ENCODE peak calls at places on chromosomes 7 and 10, in five cellular contexts. One of them, this sample, is unnamed.

GRCh38 chr10:70551971-70552422 is 50.5 kb downstream of the PRF1 start:
- ATAC-seq in pancreas: no peak
- ATAC-seq in activated T-helper 17 cell treated with anti-CD3 and anti-CD28 coated beads, Interleukin-2, amount 50 U/mL, for 72 hours: no peak
- ATAC-seq in gastrocnemius medialis: no peak
- ATAC-seq in heart left ventricle: peak
- ATAC-seq in this sample: peak

GRCh38 chr10:49173201-49173772 is 14.9 kb downstream of the TMEM273 start:
- ATAC-seq in gastrocnemius medialis: no peak
- ATAC-seq in activated T-helper 17 cell treated with anti-CD3 and anti-CD28 coated beads, Interleukin-2, amount 50 U/mL, for 72 hours: no peak
- ATAC-seq in heart left ventricle: no peak
- ATAC-seq in pancreas: no peak
- ATAC-seq in this sample: no peak

GRCh38 chr7:424961-425793 is 94.5 kb downstream of the PDGFA start:
- ATAC-seq in pancreas: no peak
- ATAC-seq in activated T-helper 17 cell treated with anti-CD3 and anti-CD28 coated beads, Interleukin-2, amount 50 U/mL, for 72 hours: no peak
- ATAC-seq in heart left ventricle: no peak
- ATAC-seq in gastrocnemius medialis: no peak
- ATAC-seq in this sample: peak

GRCh38 chr10:59748834-59749233 is 4.4 kb downstream of the MRLN start:
- ATAC-seq in heart left ventricle: no peak
- ATAC-seq in activated T-helper 17 cell treated with anti-CD3 and anti-CD28 coated beads, Interleukin-2, amount 50 U/mL, for 72 hours: no peak
- ATAC-seq in pancreas: peak
- ATAC-seq in gastrocnemius medialis: no peak
- ATAC-seq in this sample: no peak

GRCh38 chr7:133746847-133747246 is 380.3 kb upstream of the LRGUK start:
- ATAC-seq in pancreas: peak
- ATAC-seq in gastrocnemius medialis: no peak
- ATAC-seq in heart left ventricle: no peak
- ATAC-seq in activated T-helper 17 cell treated with anti-CD3 and anti-CD28 coated beads, Interleukin-2, amount 50 U/mL, for 72 hours: no peak
- ATAC-seq in this sample: no peak

GRCh38 chr10:91643700-91644099 is 10.8 kb upstream of the PPP1R3C start:
- ATAC-seq in gastrocnemius medialis: no peak
- ATAC-seq in activated T-helper 17 cell treated with anti-CD3 and anti-CD28 coated beads, Interleukin-2, amount 50 U/mL, for 72 hours: no peak
- ATAC-seq in heart left ventricle: no peak
- ATAC-seq in pancreas: no peak
- ATAC-seq in this sample: no peak

GRCh38 chr10:126059101-126059826 is 162.9 kb downstream of the FANK1 start:
- ATAC-seq in heart left ventricle: no peak
- ATAC-seq in gastrocnemius medialis: no peak
- ATAC-seq in pancreas: no peak
- ATAC-seq in activated T-helper 17 cell treated with anti-CD3 and anti-CD28 coated beads, Interleukin-2, amount 50 U/mL, for 72 hours: no peak
- ATAC-seq in this sample: no peak

GRCh38 chr7:135169141-135169935 is 1.2 kb downstream of the CYREN start:
- ATAC-seq in pancreas: peak
- ATAC-seq in activated T-helper 17 cell treated with anti-CD3 and anti-CD28 coated beads, Interleukin-2, amount 50 U/mL, for 72 hours: peak
- ATAC-seq in heart left ventricle: no peak
- ATAC-seq in gastrocnemius medialis: no peak
- ATAC-seq in this sample: no peak

GRCh38 chr10:21954132-21954531 is 49.4 kb downstream of the DNAJC1 start:
- ATAC-seq in pancreas: peak
- ATAC-seq in heart left ventricle: no peak
- ATAC-seq in gastrocnemius medialis: no peak
- ATAC-seq in activated T-helper 17 cell treated with anti-CD3 and anti-CD28 coated beads, Interleukin-2, amount 50 U/mL, for 72 hours: no peak
- ATAC-seq in this sample: no peak

GRCh38 chr7:18558503-18558902 is 63.0 kb downstream of the HDAC9 start:
- ATAC-seq in heart left ventricle: no peak
- ATAC-seq in activated T-helper 17 cell treated with anti-CD3 and anti-CD28 coated beads, Interleukin-2, amount 50 U/mL, for 72 hours: peak
- ATAC-seq in pancreas: no peak
- ATAC-seq in gastrocnemius medialis: no peak
- ATAC-seq in this sample: no peak

GRCh38 chr10:74289956-74290355 is 138.9 kb downstream of the ADK start:
- ATAC-seq in pancreas: no peak
- ATAC-seq in heart left ventricle: peak
- ATAC-seq in activated T-helper 17 cell treated with anti-CD3 and anti-CD28 coated beads, Interleukin-2, amount 50 U/mL, for 72 hours: no peak
- ATAC-seq in gastrocnemius medialis: no peak
- ATAC-seq in this sample: no peak

GRCh38 chr10:110168601-110169481 is 38.6 kb upstream of the MXI1 start:
- ATAC-seq in activated T-helper 17 cell treated with anti-CD3 and anti-CD28 coated beads, Interleukin-2, amount 50 U/mL, for 72 hours: peak
- ATAC-seq in gastrocnemius medialis: no peak
- ATAC-seq in pancreas: peak
- ATAC-seq in heart left ventricle: peak
- ATAC-seq in this sample: no peak

GRCh38 chr7:33040803-33041516 is 21.6 kb downstream of the NT5C3A start:
- ATAC-seq in pancreas: peak
- ATAC-seq in gastrocnemius medialis: peak
- ATAC-seq in activated T-helper 17 cell treated with anti-CD3 and anti-CD28 coated beads, Interleukin-2, amount 50 U/mL, for 72 hours: peak
- ATAC-seq in heart left ventricle: peak
- ATAC-seq in this sample: peak

GRCh38 chr7:35420657-35421056 is 166.8 kb upstream of the TBX20 start:
- ATAC-seq in activated T-helper 17 cell treated with anti-CD3 and anti-CD28 coated beads, Interleukin-2, amount 50 U/mL, for 72 hours: no peak
- ATAC-seq in pancreas: no peak
- ATAC-seq in heart left ventricle: no peak
- ATAC-seq in gastrocnemius medialis: no peak
- ATAC-seq in this sample: no peak

GRCh38 chr7:118657391-118658005 is 433.0 kb downstream of the ANKRD7 start:
- ATAC-seq in gastrocnemius medialis: no peak
- ATAC-seq in pancreas: no peak
- ATAC-seq in heart left ventricle: no peak
- ATAC-seq in activated T-helper 17 cell treated with anti-CD3 and anti-CD28 coated beads, Interleukin-2, amount 50 U/mL, for 72 hours: no peak
- ATAC-seq in this sample: no peak

GRCh38 chr10:78579995-78580394 is 488.8 kb upstream of the ZMIZ1 start:
- ATAC-seq in gastrocnemius medialis: no peak
- ATAC-seq in activated T-helper 17 cell treated with anti-CD3 and anti-CD28 coated beads, Interleukin-2, amount 50 U/mL, for 72 hours: no peak
- ATAC-seq in heart left ventricle: peak
- ATAC-seq in pancreas: peak
- ATAC-seq in this sample: peak

GRCh38 chr10:100637785-100638184 is 102.0 kb downstream of the HIF1AN start:
- ATAC-seq in heart left ventricle: no peak
- ATAC-seq in gastrocnemius medialis: no peak
- ATAC-seq in pancreas: peak
- ATAC-seq in activated T-helper 17 cell treated with anti-CD3 and anti-CD28 coated beads, Interleukin-2, amount 50 U/mL, for 72 hours: no peak
- ATAC-seq in this sample: no peak

GRCh38 chr7:143399151-143399550 is 9.5 kb downstream of the EPHA1 start:
- ATAC-seq in pancreas: no peak
- ATAC-seq in heart left ventricle: no peak
- ATAC-seq in gastrocnemius medialis: no peak
- ATAC-seq in activated T-helper 17 cell treated with anti-CD3 and anti-CD28 coated beads, Interleukin-2, amount 50 U/mL, for 72 hours: no peak
- ATAC-seq in this sample: no peak

GRCh38 chr7:76346097-76346496 is 12.7 kb downstream of the YWHAG start:
- ATAC-seq in activated T-helper 17 cell treated with anti-CD3 and anti-CD28 coated beads, Interleukin-2, amount 50 U/mL, for 72 hours: no peak
- ATAC-seq in heart left ventricle: no peak
- ATAC-seq in pancreas: peak
- ATAC-seq in gastrocnemius medialis: no peak
- ATAC-seq in this sample: no peak

GRCh38 chr10:32409741-32410140 is 36.2 kb upstream of the CCDC7 start:
- ATAC-seq in pancreas: no peak
- ATAC-seq in gastrocnemius medialis: no peak
- ATAC-seq in heart left ventricle: no peak
- ATAC-seq in activated T-helper 17 cell treated with anti-CD3 and anti-CD28 coated beads, Interleukin-2, amount 50 U/mL, for 72 hours: no peak
- ATAC-seq in this sample: no peak

GRCh38 chr7:70805360-70805759 is 326.6 kb upstream of the GALNT17 start:
- ATAC-seq in heart left ventricle: no peak
- ATAC-seq in gastrocnemius medialis: no peak
- ATAC-seq in pancreas: no peak
- ATAC-seq in activated T-helper 17 cell treated with anti-CD3 and anti-CD28 coated beads, Interleukin-2, amount 50 U/mL, for 72 hours: no peak
- ATAC-seq in this sample: no peak

GRCh38 chr10:32065871-32066270 is 9.6 kb upstream of the KIF5B start:
- ATAC-seq in activated T-helper 17 cell treated with anti-CD3 and anti-CD28 coated beads, Interleukin-2, amount 50 U/mL, for 72 hours: no peak
- ATAC-seq in gastrocnemius medialis: no peak
- ATAC-seq in pancreas: peak
- ATAC-seq in heart left ventricle: no peak
- ATAC-seq in this sample: no peak

GRCh38 chr7:27161214-27161720 is 4.1 kb downstream of the HOXA9 start:
- ATAC-seq in pancreas: peak
- ATAC-seq in heart left ventricle: no peak
- ATAC-seq in gastrocnemius medialis: no peak
- ATAC-seq in activated T-helper 17 cell treated with anti-CD3 and anti-CD28 coated beads, Interleukin-2, amount 50 U/mL, for 72 hours: no peak
- ATAC-seq in this sample: no peak

GRCh38 chr10:116753759-116754158 is 11.4 kb upstream of the HSPA12A start:
- ATAC-seq in pancreas: no peak
- ATAC-seq in heart left ventricle: no peak
- ATAC-seq in gastrocnemius medialis: no peak
- ATAC-seq in activated T-helper 17 cell treated with anti-CD3 and anti-CD28 coated beads, Interleukin-2, amount 50 U/mL, for 72 hours: no peak
- ATAC-seq in this sample: no peak

GRCh38 chr10:110625356-110625894 is 18.7 kb upstream of the RBM20 start:
- ATAC-seq in activated T-helper 17 cell treated with anti-CD3 and anti-CD28 coated beads, Interleukin-2, amount 50 U/mL, for 72 hours: no peak
- ATAC-seq in gastrocnemius medialis: no peak
- ATAC-seq in heart left ventricle: no peak
- ATAC-seq in pancreas: no peak
- ATAC-seq in this sample: no peak

GRCh38 chr10:113071446-113071845 is 121.4 kb downstream of the TCF7L2 start:
- ATAC-seq in heart left ventricle: peak
- ATAC-seq in gastrocnemius medialis: no peak
- ATAC-seq in activated T-helper 17 cell treated with anti-CD3 and anti-CD28 coated beads, Interleukin-2, amount 50 U/mL, for 72 hours: no peak
- ATAC-seq in pancreas: peak
- ATAC-seq in this sample: no peak

GRCh38 chr10:11898372-11899066 is 75.4 kb downstream of the PROSER2 start:
- ATAC-seq in heart left ventricle: no peak
- ATAC-seq in activated T-helper 17 cell treated with anti-CD3 and anti-CD28 coated beads, Interleukin-2, amount 50 U/mL, for 72 hours: no peak
- ATAC-seq in gastrocnemius medialis: no peak
- ATAC-seq in pancreas: peak
- ATAC-seq in this sample: peak

GRCh38 chr7:144834516-144835165 is 1.2 kb downstream of the TPK1 start:
- ATAC-seq in heart left ventricle: no peak
- ATAC-seq in pancreas: peak
- ATAC-seq in activated T-helper 17 cell treated with anti-CD3 and anti-CD28 coated beads, Interleukin-2, amount 50 U/mL, for 72 hours: peak
- ATAC-seq in gastrocnemius medialis: no peak
- ATAC-seq in this sample: no peak

GRCh38 chr7:138527746-138528223 is 67.7 kb downstream of the TRIM24 start:
- ATAC-seq in gastrocnemius medialis: no peak
- ATAC-seq in heart left ventricle: no peak
- ATAC-seq in pancreas: no peak
- ATAC-seq in activated T-helper 17 cell treated with anti-CD3 and anti-CD28 coated beads, Interleukin-2, amount 50 U/mL, for 72 hours: no peak
- ATAC-seq in this sample: no peak

GRCh38 chr7:143934526-143935340 is at the start of gene OR2F2:
- ATAC-seq in pancreas: peak
- ATAC-seq in activated T-helper 17 cell treated with anti-CD3 and anti-CD28 coated beads, Interleukin-2, amount 50 U/mL, for 72 hours: no peak
- ATAC-seq in gastrocnemius medialis: no peak
- ATAC-seq in heart left ventricle: no peak
- ATAC-seq in this sample: no peak

GRCh38 chr7:2201128-2201527 is 31.6 kb downstream of the MAD1L1 start:
- ATAC-seq in activated T-helper 17 cell treated with anti-CD3 and anti-CD28 coated beads, Interleukin-2, amount 50 U/mL, for 72 hours: no peak
- ATAC-seq in gastrocnemius medialis: no peak
- ATAC-seq in heart left ventricle: no peak
- ATAC-seq in pancreas: no peak
- ATAC-seq in this sample: no peak

GRCh38 chr10:73076361-73077183 is 20.1 kb downstream of the P4HA1 start:
- ATAC-seq in gastrocnemius medialis: peak
- ATAC-seq in heart left ventricle: peak
- ATAC-seq in activated T-helper 17 cell treated with anti-CD3 and anti-CD28 coated beads, Interleukin-2, amount 50 U/mL, for 72 hours: peak
- ATAC-seq in pancreas: peak
- ATAC-seq in this sample: peak

GRCh38 chr7:123352957-123353356 is 153.2 kb upstream of the SLC13A1 start:
- ATAC-seq in gastrocnemius medialis: no peak
- ATAC-seq in activated T-helper 17 cell treated with anti-CD3 and anti-CD28 coated beads, Interleukin-2, amount 50 U/mL, for 72 hours: peak
- ATAC-seq in pancreas: no peak
- ATAC-seq in heart left ventricle: no peak
- ATAC-seq in this sample: no peak

GRCh38 chr10:101660268-101660667 is 34.7 kb downstream of the FBXW4 start:
- ATAC-seq in gastrocnemius medialis: no peak
- ATAC-seq in heart left ventricle: no peak
- ATAC-seq in activated T-helper 17 cell treated with anti-CD3 and anti-CD28 coated beads, Interleukin-2, amount 50 U/mL, for 72 hours: no peak
- ATAC-seq in pancreas: no peak
- ATAC-seq in this sample: no peak